ENCODE peak calls at places on chromosomes 3 and 15, in six cellular contexts. One of them, this sample, is unnamed.
A peak's percentile ranks its signal among the peaks of the same experiment; 100 is the strongest.

GRCh38 chr3:72959336-72959735 is 37.3 kb upstream of the PPP4R2 start:
- DNase-seq in HCT116: no peak
- DNase-seq in GM12878: no peak
- DNase-seq in H1: no peak
- DNase-seq in K562: no peak
- DNase-seq in HepG2: no peak
- DNase-seq in this sample: no peak

GRCh38 chr15:80401471-80401870 is 2.7 kb upstream of the ARNT2 start:
- DNase-seq in HCT116: no peak
- DNase-seq in H1: no peak
- DNase-seq in HepG2: no peak
- DNase-seq in GM12878: no peak
- DNase-seq in K562: no peak
- DNase-seq in this sample: no peak

GRCh38 chr3:160673188-160673587 is 3.8 kb upstream of the ARL14 start:
- DNase-seq in H1: no peak
- DNase-seq in HepG2: no peak
- DNase-seq in GM12878: no peak
- DNase-seq in K562: no peak
- DNase-seq in HCT116: no peak
- DNase-seq in this sample: no peak

GRCh38 chr3:101070260-101071121 is 77.3 kb upstream of the ABI3BP start:
- DNase-seq in K562: peak; percentile 79
- DNase-seq in H1: peak; percentile 75
- DNase-seq in HCT116: peak; percentile 57
- DNase-seq in GM12878: peak; percentile 7
- DNase-seq in HepG2: peak; percentile 31
- DNase-seq in this sample: peak; percentile 57

GRCh38 chr3:114496466-114496865 is 202.6 kb downstream of the TIGIT start:
- DNase-seq in HepG2: no peak
- DNase-seq in HCT116: no peak
- DNase-seq in K562: no peak
- DNase-seq in H1: no peak
- DNase-seq in GM12878: no peak
- DNase-seq in this sample: no peak

GRCh38 chr3:177792363-177793030 is 595.2 kb upstream of the TBL1XR1 start:
- DNase-seq in K562: no peak
- DNase-seq in HCT116: no peak
- DNase-seq in GM12878: no peak
- DNase-seq in HepG2: no peak
- DNase-seq in H1: no peak
- DNase-seq in this sample: no peak

GRCh38 chr3:187913617-187914033 is 168.4 kb upstream of the BCL6 start:
- DNase-seq in GM12878: no peak
- DNase-seq in H1: no peak
- DNase-seq in HepG2: no peak
- DNase-seq in K562: no peak
- DNase-seq in HCT116: no peak
- DNase-seq in this sample: no peak

GRCh38 chr3:87350367-87351199 is 74.2 kb upstream of the POU1F1 start:
- DNase-seq in K562: peak; percentile 43
- DNase-seq in GM12878: no peak
- DNase-seq in H1: no peak
- DNase-seq in HepG2: peak; percentile 41
- DNase-seq in HCT116: peak; percentile 38
- DNase-seq in this sample: peak; percentile 20

GRCh38 chr15:85479071-85479647 is 98.8 kb downstream of the AKAP13 start:
- DNase-seq in HepG2: no peak
- DNase-seq in H1: peak; percentile 3
- DNase-seq in GM12878: no peak
- DNase-seq in K562: no peak
- DNase-seq in HCT116: no peak
- DNase-seq in this sample: no peak

GRCh38 chr3:57756528-57757401 is 656 bp downstream of the SLMAP start:
- DNase-seq in HepG2: peak; percentile 40
- DNase-seq in H1: no peak
- DNase-seq in HCT116: no peak
- DNase-seq in GM12878: no peak
- DNase-seq in K562: peak; percentile 58
- DNase-seq in this sample: peak; percentile 18

GRCh38 chr3:80556728-80557127 is 788.9 kb upstream of the ROBO1 start:
- DNase-seq in H1: no peak
- DNase-seq in K562: no peak
- DNase-seq in GM12878: no peak
- DNase-seq in HepG2: no peak
- DNase-seq in HCT116: no peak
- DNase-seq in this sample: no peak

GRCh38 chr3:123658118-123658859 is 73.4 kb upstream of the HACD2 start:
- DNase-seq in HepG2: no peak
- DNase-seq in HCT116: no peak
- DNase-seq in K562: no peak
- DNase-seq in GM12878: no peak
- DNase-seq in H1: no peak
- DNase-seq in this sample: no peak

GRCh38 chr3:137764001-137764433 is at the start of gene SOX14:
- DNase-seq in HepG2: peak; percentile 10
- DNase-seq in K562: no peak
- DNase-seq in GM12878: no peak
- DNase-seq in H1: peak; percentile 89
- DNase-seq in HCT116: peak; percentile 8
- DNase-seq in this sample: no peak

GRCh38 chr15:66760358-66760967 is 58.4 kb downstream of the SMAD6 start:
- DNase-seq in HepG2: no peak
- DNase-seq in HCT116: no peak
- DNase-seq in H1: no peak
- DNase-seq in K562: no peak
- DNase-seq in GM12878: no peak
- DNase-seq in this sample: no peak

GRCh38 chr15:83379574-83379973 is 67.6 kb upstream of the SH3GL3 start:
- DNase-seq in K562: no peak
- DNase-seq in HCT116: peak; percentile 81
- DNase-seq in GM12878: no peak
- DNase-seq in H1: no peak
- DNase-seq in HepG2: no peak
- DNase-seq in this sample: no peak

GRCh38 chr15:72482275-72482674 is 8.1 kb downstream of the ARIH1 start:
- DNase-seq in K562: no peak
- DNase-seq in H1: no peak
- DNase-seq in HepG2: no peak
- DNase-seq in HCT116: no peak
- DNase-seq in GM12878: no peak
- DNase-seq in this sample: no peak

GRCh38 chr3:133413166-133414020 is 13.5 kb downstream of the BFSP2 start:
- DNase-seq in K562: no peak
- DNase-seq in H1: no peak
- DNase-seq in HepG2: no peak
- DNase-seq in GM12878: no peak
- DNase-seq in HCT116: no peak
- DNase-seq in this sample: no peak

GRCh38 chr3:195319060-195319459 is 48.1 kb upstream of the XXYLT1 start:
- DNase-seq in GM12878: no peak
- DNase-seq in HCT116: no peak
- DNase-seq in H1: no peak
- DNase-seq in HepG2: no peak
- DNase-seq in K562: peak; percentile 11
- DNase-seq in this sample: no peak

GRCh38 chr15:38671675-38672141 is 107.1 kb upstream of the RASGRP1 start:
- DNase-seq in HCT116: no peak
- DNase-seq in GM12878: peak; percentile 91
- DNase-seq in HepG2: no peak
- DNase-seq in K562: peak; percentile 45
- DNase-seq in H1: no peak
- DNase-seq in this sample: no peak

GRCh38 chr3:123099331-123100191 is 32.7 kb downstream of the PDIA5 start:
- DNase-seq in H1: no peak
- DNase-seq in HCT116: no peak
- DNase-seq in HepG2: no peak
- DNase-seq in K562: no peak
- DNase-seq in GM12878: no peak
- DNase-seq in this sample: no peak

GRCh38 chr3:6807967-6808588 is 52.8 kb upstream of the GRM7 start:
- DNase-seq in GM12878: no peak
- DNase-seq in H1: no peak
- DNase-seq in HepG2: no peak
- DNase-seq in K562: no peak
- DNase-seq in HCT116: no peak
- DNase-seq in this sample: no peak

GRCh38 chr15:69093127-69093526 is 67.3 kb upstream of the GLCE start:
- DNase-seq in H1: no peak
- DNase-seq in GM12878: no peak
- DNase-seq in K562: peak; percentile 67
- DNase-seq in HCT116: no peak
- DNase-seq in HepG2: no peak
- DNase-seq in this sample: no peak

GRCh38 chr3:56758539-56758981 is 43.2 kb downstream of the ARHGEF3 start:
- DNase-seq in GM12878: peak; percentile 87
- DNase-seq in H1: no peak
- DNase-seq in HepG2: peak; percentile 86
- DNase-seq in HCT116: peak; percentile 66
- DNase-seq in K562: no peak
- DNase-seq in this sample: no peak

GRCh38 chr3:31968391-31968926 is 12.6 kb downstream of the OSBPL10 start:
- DNase-seq in H1: no peak
- DNase-seq in HepG2: no peak
- DNase-seq in K562: no peak
- DNase-seq in GM12878: no peak
- DNase-seq in HCT116: no peak
- DNase-seq in this sample: no peak

GRCh38 chr3:138678874-138679392 is 70.4 kb downstream of the FAIM start:
- DNase-seq in HCT116: no peak
- DNase-seq in K562: no peak
- DNase-seq in GM12878: no peak
- DNase-seq in HepG2: no peak
- DNase-seq in H1: no peak
- DNase-seq in this sample: no peak

GRCh38 chr15:84609818-84610525 is 9.2 kb downstream of the ZSCAN2 start:
- DNase-seq in HCT116: no peak
- DNase-seq in K562: no peak
- DNase-seq in GM12878: no peak
- DNase-seq in HepG2: no peak
- DNase-seq in H1: no peak
- DNase-seq in this sample: no peak

GRCh38 chr3:181278468-181279238 is 289.1 kb upstream of the DNAJC19 start:
- DNase-seq in GM12878: no peak
- DNase-seq in HepG2: no peak
- DNase-seq in HCT116: no peak
- DNase-seq in H1: no peak
- DNase-seq in K562: peak; percentile 1
- DNase-seq in this sample: no peak

GRCh38 chr3:52532838-52533622 is 627 bp downstream of the NT5DC2 start:
- DNase-seq in HepG2: no peak
- DNase-seq in GM12878: no peak
- DNase-seq in HCT116: no peak
- DNase-seq in H1: no peak
- DNase-seq in K562: no peak
- DNase-seq in this sample: peak; percentile 13

GRCh38 chr3:98259707-98260106 is 4.3 kb upstream of the OR5H6 start:
- DNase-seq in K562: no peak
- DNase-seq in HepG2: peak; percentile 15
- DNase-seq in HCT116: peak; percentile 6
- DNase-seq in GM12878: no peak
- DNase-seq in H1: no peak
- DNase-seq in this sample: no peak

GRCh38 chr3:189800436-189800835 is 169.2 kb downstream of the TP63 start:
- DNase-seq in HCT116: no peak
- DNase-seq in GM12878: no peak
- DNase-seq in K562: no peak
- DNase-seq in H1: no peak
- DNase-seq in HepG2: no peak
- DNase-seq in this sample: no peak
- TF ChIP-seq ZNF274 in HCT116: no peak
- TF ChIP-seq ZNF274 in GM12878: no peak
- TF ChIP-seq ZNF274 in K562: no peak
- TF ChIP-seq ZNF274 in H1: no peak
- TF ChIP-seq ZNF274 in HepG2: no peak
- TF ChIP-seq ZNF274 in this sample: no peak

DNA sequence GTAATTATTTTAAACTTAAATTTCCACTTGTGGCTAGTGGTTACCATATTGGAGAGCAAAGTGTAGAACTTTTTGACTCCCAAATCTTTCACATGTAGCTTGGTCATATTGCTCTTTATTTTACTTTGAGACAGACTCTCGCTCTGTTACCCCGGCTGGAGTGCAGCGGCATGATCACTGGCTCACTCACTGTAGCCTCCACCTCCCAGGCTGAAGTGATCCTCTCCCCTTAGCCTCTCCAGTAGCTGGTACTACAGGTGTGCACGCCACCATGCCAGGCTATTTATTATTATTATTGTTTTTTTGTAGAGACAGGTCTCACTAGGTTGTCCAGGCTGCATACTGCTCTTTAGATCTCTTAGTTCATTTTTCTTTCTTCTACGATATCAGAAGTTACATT is 3.9 kb downstream of the FNDC3B start:
- DNase-seq in GM12878: no peak
- DNase-seq in K562: no peak
- DNase-seq in HCT116: no peak
- DNase-seq in HepG2: no peak
- DNase-seq in H1: no peak
- DNase-seq in this sample: no peak
- H3K4me1 ChIP-seq in GM12878: peaks cover 4% of the 10 kb centered on the region
- H3K4me1 ChIP-seq in K562: peaks cover 9% of the 10 kb centered on the region
- H3K4me1 ChIP-seq in HCT116: peaks cover 21% of the 10 kb centered on the region
- H3K4me1 ChIP-seq in HepG2: peaks cover 55% of the 10 kb centered on the region
- H3K4me1 ChIP-seq in H1: peaks cover 10% of the 10 kb centered on the region
- H3K4me1 ChIP-seq in this sample: no peaks in the 10 kb centered on the region

DNA sequence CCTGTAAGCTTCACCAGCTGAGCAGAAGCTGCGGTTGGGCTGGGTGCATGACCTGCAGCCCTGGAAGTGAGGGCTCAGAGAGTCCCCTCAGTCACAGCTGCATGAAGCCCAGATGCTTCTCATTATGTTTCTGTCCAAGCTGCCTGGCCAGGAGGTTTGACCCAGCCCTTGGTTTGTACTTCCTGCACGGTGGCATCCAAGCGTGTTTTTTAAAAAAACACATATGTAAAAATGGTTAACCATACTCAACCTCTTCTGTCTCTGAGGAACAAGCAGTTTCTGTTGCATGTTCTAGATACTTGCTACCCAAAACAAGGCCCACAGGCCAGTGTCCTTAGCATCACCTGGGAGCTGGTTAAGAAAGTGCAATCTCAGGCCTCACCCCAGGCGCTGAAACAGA is 76.0 kb upstream of the ATP10A start:
- DNase-seq in H1: no peak
- DNase-seq in K562: no peak
- DNase-seq in HCT116: no peak
- DNase-seq in HepG2: no peak
- DNase-seq in GM12878: peak; percentile 27
- DNase-seq in this sample: no peak
- TF ChIP-seq YY1 in H1: no peak
- TF ChIP-seq YY1 in K562: no peak
- TF ChIP-seq YY1 in HCT116: no peak
- TF ChIP-seq YY1 in HepG2: no peak
- TF ChIP-seq YY1 in GM12878: no peak
- TF ChIP-seq YY1 in this sample: no peak

DNA sequence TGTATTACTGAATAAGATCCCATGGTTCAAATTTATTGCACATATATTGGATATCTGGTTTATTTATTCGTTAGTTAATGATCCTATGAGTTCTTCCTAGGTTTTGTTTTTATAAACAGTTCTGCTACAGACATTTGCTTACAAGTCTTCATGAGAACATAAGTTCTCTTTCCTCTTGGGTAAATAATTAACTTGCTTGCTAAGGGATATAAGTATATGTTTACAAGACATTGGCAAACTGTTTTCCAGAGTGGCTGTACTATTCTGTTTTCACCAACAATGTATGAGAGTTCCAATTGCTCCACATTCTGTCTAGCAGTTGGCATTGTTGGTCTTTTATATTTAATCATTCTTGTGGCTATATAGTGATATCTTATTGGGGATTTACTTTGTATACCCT is 341.8 kb upstream of the GBE1 start:
- DNase-seq in HepG2: peak; percentile 19
- DNase-seq in HCT116: no peak
- DNase-seq in H1: no peak
- DNase-seq in GM12878: no peak
- DNase-seq in K562: no peak
- DNase-seq in this sample: no peak
- TF ChIP-seq ZNF274 in HepG2: no peak
- TF ChIP-seq ZNF274 in HCT116: no peak
- TF ChIP-seq ZNF274 in H1: no peak
- TF ChIP-seq ZNF274 in GM12878: no peak
- TF ChIP-seq ZNF274 in K562: no peak
- TF ChIP-seq ZNF274 in this sample: no peak